ENCODE peak calls at places on chromosome 4, in four cellular contexts. One of them, this sample, is unnamed.

GRCh38 chr4:62930884-62931283 is 1478.4 kb downstream of the TECRL start:
- DNase-seq in PC-3: no peak
- DNase-seq in dorsolateral prefrontal cortex: no peak
- DNase-seq in GM13977: no peak
- DNase-seq in this sample: no peak

GRCh38 chr4:100986360-100986868 is 360.9 kb downstream of the PPP3CA start:
- DNase-seq in PC-3: no peak
- DNase-seq in dorsolateral prefrontal cortex: no peak
- DNase-seq in GM13977: no peak
- DNase-seq in this sample: no peak

GRCh38 chr4:3249681-3250437 is 900 bp downstream of the MSANTD1 start:
- DNase-seq in PC-3: no peak
- DNase-seq in dorsolateral prefrontal cortex: no peak
- DNase-seq in GM13977: no peak
- DNase-seq in this sample: no peak

GRCh38 chr4:8850074-8850829 is 21.4 kb downstream of the HMX1 start:
- DNase-seq in PC-3: no peak
- DNase-seq in dorsolateral prefrontal cortex: no peak
- DNase-seq in GM13977: no peak
- DNase-seq in this sample: no peak

GRCh38 chr4:53863731-53864130 is 200.7 kb downstream of the CHIC2 start:
- DNase-seq in PC-3: no peak
- DNase-seq in dorsolateral prefrontal cortex: no peak
- DNase-seq in GM13977: no peak
- DNase-seq in this sample: no peak

GRCh38 chr4:147597561-147597960 is 19.6 kb upstream of the TMEM184C start:
- DNase-seq in PC-3: no peak
- DNase-seq in dorsolateral prefrontal cortex: no peak
- DNase-seq in GM13977: no peak
- DNase-seq in this sample: no peak

GRCh38 chr4:26858035-26858918 is 2.4 kb upstream of the STIM2 start:
- DNase-seq in PC-3: no peak
- DNase-seq in dorsolateral prefrontal cortex: no peak
- DNase-seq in GM13977: no peak
- DNase-seq in this sample: peak

GRCh38 chr4:33107813-33108212 is 2387.6 kb downstream of the PCDH7 start:
- DNase-seq in PC-3: peak
- DNase-seq in dorsolateral prefrontal cortex: no peak
- DNase-seq in GM13977: no peak
- DNase-seq in this sample: peak

GRCh38 chr4:6971536-6972374 is 62.1 kb downstream of the TBC1D14 start:
- DNase-seq in PC-3: no peak
- DNase-seq in dorsolateral prefrontal cortex: no peak
- DNase-seq in GM13977: no peak
- DNase-seq in this sample: no peak

GRCh38 chr4:168486961-168487820 is 6.9 kb upstream of the DDX60L start:
- DNase-seq in PC-3: peak
- DNase-seq in dorsolateral prefrontal cortex: no peak
- DNase-seq in GM13977: no peak
- DNase-seq in this sample: peak

GRCh38 chr4:8373270-8373972 is 67.1 kb downstream of the ACOX3 start:
- DNase-seq in PC-3: no peak
- DNase-seq in dorsolateral prefrontal cortex: peak
- DNase-seq in GM13977: no peak
- DNase-seq in this sample: no peak

GRCh38 chr4:141458501-141458900 is 177.9 kb upstream of the IL15 start:
- DNase-seq in PC-3: peak
- DNase-seq in dorsolateral prefrontal cortex: no peak
- DNase-seq in GM13977: no peak
- DNase-seq in this sample: peak

GRCh38 chr4:94159790-94160189 is 47.9 kb upstream of the SMARCAD1 start:
- DNase-seq in PC-3: no peak
- DNase-seq in dorsolateral prefrontal cortex: no peak
- DNase-seq in GM13977: no peak
- DNase-seq in this sample: no peak

GRCh38 chr4:61200195-61200990 is at the start of gene ADGRL3:
- DNase-seq in PC-3: no peak
- DNase-seq in dorsolateral prefrontal cortex: peak
- DNase-seq in GM13977: peak
- DNase-seq in this sample: peak

GRCh38 chr4:26410385-26411293 is 79.6 kb downstream of the CCKAR start:
- DNase-seq in PC-3: peak
- DNase-seq in dorsolateral prefrontal cortex: no peak
- DNase-seq in GM13977: peak
- DNase-seq in this sample: peak

GRCh38 chr4:17583944-17584343 is 6.9 kb downstream of the LAP3 start:
- DNase-seq in PC-3: no peak
- DNase-seq in dorsolateral prefrontal cortex: no peak
- DNase-seq in GM13977: no peak
- DNase-seq in this sample: no peak

GRCh38 chr4:173337463-173337862 is 3.3 kb upstream of the HMGB2 start:
- DNase-seq in PC-3: peak
- DNase-seq in dorsolateral prefrontal cortex: no peak
- DNase-seq in GM13977: no peak
- DNase-seq in this sample: no peak

GRCh38 chr4:87428979-87429378 is 6.6 kb downstream of the NUDT9 start:
- DNase-seq in PC-3: no peak
- DNase-seq in dorsolateral prefrontal cortex: no peak
- DNase-seq in GM13977: no peak
- DNase-seq in this sample: no peak

GRCh38 chr4:159297088-159297487 is 194.2 kb downstream of the RAPGEF2 start:
- DNase-seq in PC-3: no peak
- DNase-seq in dorsolateral prefrontal cortex: no peak
- DNase-seq in GM13977: no peak
- DNase-seq in this sample: no peak

GRCh38 chr4:165415910-165416309 is 37.1 kb downstream of the CPE start:
- DNase-seq in PC-3: no peak
- DNase-seq in dorsolateral prefrontal cortex: no peak
- DNase-seq in GM13977: no peak
- DNase-seq in this sample: no peak

GRCh38 chr4:40953253-40954118 is 203.7 kb downstream of the NSUN7 start:
- DNase-seq in PC-3: no peak
- DNase-seq in dorsolateral prefrontal cortex: no peak
- DNase-seq in GM13977: no peak
- DNase-seq in this sample: no peak

GRCh38 chr4:93814141-93814540 is 14.4 kb upstream of the ATOH1 start:
- DNase-seq in PC-3: no peak
- DNase-seq in dorsolateral prefrontal cortex: no peak
- DNase-seq in GM13977: no peak
- DNase-seq in this sample: peak

GRCh38 chr4:157702821-157703220 is 470.0 kb downstream of the GASK1B start:
- DNase-seq in PC-3: no peak
- DNase-seq in dorsolateral prefrontal cortex: no peak
- DNase-seq in GM13977: no peak
- DNase-seq in this sample: no peak

GRCh38 chr4:152848508-152848907 is 68.8 kb downstream of the ARFIP1 start:
- DNase-seq in PC-3: no peak
- DNase-seq in dorsolateral prefrontal cortex: no peak
- DNase-seq in GM13977: peak
- DNase-seq in this sample: no peak

GRCh38 chr4:39699676-39700409 is 1.9 kb downstream of the UBE2K start:
- DNase-seq in PC-3: peak
- DNase-seq in dorsolateral prefrontal cortex: no peak
- DNase-seq in GM13977: no peak
- DNase-seq in this sample: no peak

GRCh38 chr4:139506774-139507173 is 49.2 kb downstream of the SETD7 start:
- DNase-seq in PC-3: no peak
- DNase-seq in dorsolateral prefrontal cortex: no peak
- DNase-seq in GM13977: no peak
- DNase-seq in this sample: no peak

GRCh38 chr4:171880136-171880535 is 66.9 kb downstream of the GALNTL6 start:
- DNase-seq in PC-3: peak
- DNase-seq in dorsolateral prefrontal cortex: no peak
- DNase-seq in GM13977: no peak
- DNase-seq in this sample: peak

GRCh38 chr4:163697121-163697520 is 202.6 kb downstream of the TMA16 start:
- DNase-seq in PC-3: peak
- DNase-seq in dorsolateral prefrontal cortex: no peak
- DNase-seq in GM13977: no peak
- DNase-seq in this sample: peak

GRCh38 chr4:140595065-140595464 is 26.3 kb upstream of the UCP1 start:
- DNase-seq in PC-3: peak
- DNase-seq in dorsolateral prefrontal cortex: no peak
- DNase-seq in GM13977: no peak
- DNase-seq in this sample: peak

GRCh38 chr4:156945532-156945931 is 26.1 kb downstream of the PDGFC start:
- DNase-seq in PC-3: peak
- DNase-seq in dorsolateral prefrontal cortex: no peak
- DNase-seq in GM13977: no peak
- DNase-seq in this sample: no peak

GRCh38 chr4:81093720-81094401 is 63.4 kb downstream of the BMP3 start:
- DNase-seq in PC-3: no peak
- DNase-seq in dorsolateral prefrontal cortex: no peak
- DNase-seq in GM13977: no peak
- DNase-seq in this sample: no peak

GRCh38 chr4:112944006-112944405 is 105.4 kb upstream of the ANK2 start:
- DNase-seq in PC-3: no peak
- DNase-seq in dorsolateral prefrontal cortex: no peak
- DNase-seq in GM13977: no peak
- DNase-seq in this sample: no peak

GRCh38 chr4:68366600-68366999 is 16.7 kb upstream of the YTHDC1 start:
- DNase-seq in PC-3: no peak
- DNase-seq in dorsolateral prefrontal cortex: no peak
- DNase-seq in GM13977: no peak
- DNase-seq in this sample: no peak

GRCh38 chr4:13182136-13182535 is 302.0 kb downstream of the RAB28 start:
- DNase-seq in PC-3: no peak
- DNase-seq in dorsolateral prefrontal cortex: no peak
- DNase-seq in GM13977: no peak
- DNase-seq in this sample: no peak

GRCh38 chr4:72209600-72209999 is 177.8 kb downstream of the NPFFR2 start:
- DNase-seq in PC-3: peak
- DNase-seq in dorsolateral prefrontal cortex: no peak
- DNase-seq in GM13977: peak
- DNase-seq in this sample: peak

DNA sequence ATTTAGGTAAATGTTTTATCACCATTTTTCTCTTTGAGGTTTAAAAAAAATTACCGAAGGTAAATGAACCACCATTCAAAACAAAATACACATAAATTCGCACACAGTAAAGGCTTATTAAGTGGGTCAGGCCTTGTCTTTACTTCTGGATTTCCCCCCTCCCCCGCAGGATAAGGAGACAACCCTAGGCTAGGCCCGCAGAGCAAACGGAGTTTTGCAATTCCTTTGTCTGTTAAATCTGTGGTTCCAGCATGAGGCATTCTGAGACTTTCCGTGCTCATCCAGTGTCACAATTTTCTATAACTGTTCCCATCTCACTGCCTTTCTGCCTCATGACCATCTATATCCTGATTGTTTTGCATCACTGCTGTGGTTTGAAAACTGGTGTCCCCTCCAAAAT is 307.4 kb downstream of the DCHS2 start:
- DNase-seq in PC-3: no peak
- DNase-seq in dorsolateral prefrontal cortex: no peak
- DNase-seq in GM13977: no peak
- DNase-seq in this sample: no peak
- TF ChIP-seq CTCF in PC-3: no peak
- TF ChIP-seq CTCF in dorsolateral prefrontal cortex: no peak
- TF ChIP-seq CTCF in GM13977: no peak
- TF ChIP-seq CTCF in this sample: no peak

GRCh38 chr4:76090241-76090691 is 15.8 kb downstream of the ART3 start:
- DNase-seq in PC-3: no peak
- DNase-seq in dorsolateral prefrontal cortex: no peak
- DNase-seq in GM13977: peak
- DNase-seq in this sample: peak

GRCh38 chr4:76083386-76083785 is 8.9 kb downstream of the ART3 start:
- DNase-seq in PC-3: no peak
- DNase-seq in dorsolateral prefrontal cortex: no peak
- DNase-seq in GM13977: no peak
- DNase-seq in this sample: no peak

GRCh38 chr4:76088719-76089118 is 14.2 kb downstream of the ART3 start:
- DNase-seq in PC-3: no peak
- DNase-seq in dorsolateral prefrontal cortex: no peak
- DNase-seq in GM13977: no peak
- DNase-seq in this sample: no peak

GRCh38 chr4:76084542-76084941 is 10.0 kb downstream of the ART3 start:
- DNase-seq in PC-3: no peak
- DNase-seq in dorsolateral prefrontal cortex: no peak
- DNase-seq in GM13977: no peak
- DNase-seq in this sample: no peak

GRCh38 chr4:76087007-76087769 is 12.7 kb downstream of the ART3 start:
- DNase-seq in PC-3: peak
- DNase-seq in dorsolateral prefrontal cortex: peak
- DNase-seq in GM13977: peak
- DNase-seq in this sample: peak
- TF ChIP-seq CTCF in PC-3: peak
- TF ChIP-seq CTCF in dorsolateral prefrontal cortex: peak
- TF ChIP-seq CTCF in GM13977: peak
- TF ChIP-seq CTCF in this sample: peak

DNA sequence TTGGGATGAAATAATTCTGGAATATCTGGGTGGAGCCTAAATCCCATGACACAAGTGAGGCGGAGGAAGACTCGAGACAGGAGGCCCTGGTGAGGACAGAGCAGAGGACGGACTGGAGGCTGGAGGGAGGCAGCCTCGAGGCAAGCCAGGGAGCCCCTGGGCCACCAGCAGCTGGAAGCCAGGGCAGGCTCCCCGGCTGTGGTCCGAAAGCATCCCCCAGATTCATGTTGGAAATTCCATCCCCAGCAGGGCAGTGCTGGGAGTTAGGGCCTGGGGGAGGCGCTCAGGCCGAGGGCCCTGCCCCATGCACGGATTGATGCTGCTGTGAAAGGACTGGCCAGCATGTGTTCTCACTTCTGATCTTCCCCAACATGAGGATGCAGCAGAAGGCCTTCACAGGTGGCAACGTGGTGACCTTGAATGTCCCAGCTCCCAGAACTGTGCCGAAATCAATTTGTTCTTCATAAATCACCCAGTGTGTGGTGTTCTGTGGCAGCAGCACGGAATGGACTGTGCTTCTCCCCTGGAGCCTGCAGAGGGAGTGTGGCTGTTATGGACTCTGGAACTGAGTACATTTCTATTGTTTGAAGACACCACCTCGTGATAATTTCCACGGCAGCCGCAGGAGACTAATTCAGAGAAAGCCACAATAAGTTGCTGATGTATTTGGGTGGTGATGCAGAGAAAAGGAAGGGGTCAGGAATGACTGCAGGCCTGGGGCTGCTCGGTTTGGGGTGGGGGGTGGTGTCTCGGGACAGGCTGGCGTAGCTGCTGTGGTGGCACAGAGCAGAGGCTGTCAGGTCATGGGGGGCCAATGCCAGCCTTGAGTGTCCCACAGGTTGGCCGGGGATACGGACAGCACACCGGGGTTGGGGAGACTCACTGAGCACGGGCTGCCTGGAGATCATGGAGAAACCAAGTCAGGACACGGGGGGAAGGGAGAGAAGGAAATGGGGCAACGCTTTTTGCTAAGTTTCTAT is 56.9 kb downstream of the PCGF3 start:
- DNase-seq in PC-3: peak
- DNase-seq in dorsolateral prefrontal cortex: no peak
- DNase-seq in GM13977: no peak
- DNase-seq in this sample: peak
- TF ChIP-seq CTCF in PC-3: peak
- TF ChIP-seq CTCF in dorsolateral prefrontal cortex: peak
- TF ChIP-seq CTCF in GM13977: peak
- TF ChIP-seq CTCF in this sample: no peak

GRCh38 chr4:73867783-73868182 is 1.4 kb upstream of the CXCL1 start:
- DNase-seq in PC-3: peak
- DNase-seq in dorsolateral prefrontal cortex: no peak
- DNase-seq in GM13977: no peak
- DNase-seq in this sample: peak
- TF ChIP-seq CTCF in PC-3: peak
- TF ChIP-seq CTCF in dorsolateral prefrontal cortex: no peak
- TF ChIP-seq CTCF in GM13977: no peak
- TF ChIP-seq CTCF in this sample: peak

GRCh38 chr4:126938023-126938422 is 694.7 kb upstream of the INTU start:
- DNase-seq in PC-3: no peak
- DNase-seq in dorsolateral prefrontal cortex: no peak
- DNase-seq in GM13977: no peak
- DNase-seq in this sample: no peak
- TF ChIP-seq CTCF in PC-3: no peak
- TF ChIP-seq CTCF in dorsolateral prefrontal cortex: no peak
- TF ChIP-seq CTCF in GM13977: no peak
- TF ChIP-seq CTCF in this sample: no peak

This sample was measured in MCF 10A.